ENCODE peak calls at places on chromosomes 13 and 19, in four cellular contexts. One of them, this sample, is unnamed.

GRCh38 chr13:26656919-26657318 is 99.4 kb downstream of the WASF3 start:
- DNase-seq in esophagus muscularis mucosa: no peak
- DNase-seq in suprapubic skin: no peak
- DNase-seq in breast epithelium: no peak
- DNase-seq in this sample: no peak

GRCh38 chr19:58330458-58330857 is 3.7 kb downstream of the ZSCAN22 start:
- DNase-seq in esophagus muscularis mucosa: no peak
- DNase-seq in suprapubic skin: no peak
- DNase-seq in breast epithelium: no peak
- DNase-seq in this sample: no peak

GRCh38 chr13:94860981-94861407 is 148.6 kb upstream of the SOX21 start:
- DNase-seq in esophagus muscularis mucosa: no peak
- DNase-seq in suprapubic skin: no peak
- DNase-seq in breast epithelium: no peak
- DNase-seq in this sample: peak; percentile 27

GRCh38 chr19:12400618-12401502 is at the start of gene ZNF799:
- DNase-seq in esophagus muscularis mucosa: peak; percentile 99
- DNase-seq in suprapubic skin: peak; percentile 99
- DNase-seq in breast epithelium: peak; percentile 96
- DNase-seq in this sample: peak; percentile 98

GRCh38 chr13:26619321-26619720 is 61.8 kb downstream of the WASF3 start:
- DNase-seq in esophagus muscularis mucosa: no peak
- DNase-seq in suprapubic skin: no peak
- DNase-seq in breast epithelium: no peak
- DNase-seq in this sample: no peak

GRCh38 chr19:14544977-14545715 is 15.8 kb downstream of the TECR start:
- DNase-seq in esophagus muscularis mucosa: no peak
- DNase-seq in suprapubic skin: peak; percentile 73
- DNase-seq in breast epithelium: no peak
- DNase-seq in this sample: no peak

GRCh38 chr13:101398920-101399319 is 17.4 kb downstream of the NALCN start:
- DNase-seq in esophagus muscularis mucosa: peak; percentile 34
- DNase-seq in suprapubic skin: no peak
- DNase-seq in breast epithelium: no peak
- DNase-seq in this sample: no peak

GRCh38 chr19:1566392-1567115 is 1.6 kb downstream of the MEX3D start:
- DNase-seq in esophagus muscularis mucosa: no peak
- DNase-seq in suprapubic skin: peak; percentile 76
- DNase-seq in breast epithelium: peak; percentile 72
- DNase-seq in this sample: no peak

GRCh38 chr19:40803170-40803856 is 4.3 kb downstream of the EGLN2 start:
- DNase-seq in esophagus muscularis mucosa: no peak
- DNase-seq in suprapubic skin: no peak
- DNase-seq in breast epithelium: no peak
- DNase-seq in this sample: no peak

GRCh38 chr19:45913874-45914830 is at the start of gene NANOS2:
- DNase-seq in esophagus muscularis mucosa: no peak
- DNase-seq in suprapubic skin: no peak
- DNase-seq in breast epithelium: no peak
- DNase-seq in this sample: no peak

GRCh38 chr13:25372275-25373081 is 704 bp downstream of the ATP8A2 start:
- DNase-seq in esophagus muscularis mucosa: no peak
- DNase-seq in suprapubic skin: no peak
- DNase-seq in breast epithelium: no peak
- DNase-seq in this sample: no peak

GRCh38 chr13:26017196-26017921 is 34.5 kb downstream of the SHISA2 start:
- DNase-seq in esophagus muscularis mucosa: no peak
- DNase-seq in suprapubic skin: no peak
- DNase-seq in breast epithelium: no peak
- DNase-seq in this sample: no peak

GRCh38 chr19:39428309-39429112 is 7.2 kb downstream of the RPS16 start:
- DNase-seq in esophagus muscularis mucosa: no peak
- DNase-seq in suprapubic skin: no peak
- DNase-seq in breast epithelium: no peak
- DNase-seq in this sample: no peak

GRCh38 chr19:17332677-17333581 is 1.7 kb downstream of the ANO8 start:
- DNase-seq in esophagus muscularis mucosa: no peak
- DNase-seq in suprapubic skin: peak; percentile 66
- DNase-seq in breast epithelium: no peak
- DNase-seq in this sample: no peak

GRCh38 chr13:97568850-97569249 is 134.9 kb downstream of the RAP2A start:
- DNase-seq in esophagus muscularis mucosa: no peak
- DNase-seq in suprapubic skin: no peak
- DNase-seq in breast epithelium: peak; percentile 21
- DNase-seq in this sample: no peak

GRCh38 chr19:29514525-29515232 is 11.1 kb upstream of the VSTM2B start:
- DNase-seq in esophagus muscularis mucosa: no peak
- DNase-seq in suprapubic skin: no peak
- DNase-seq in breast epithelium: no peak
- DNase-seq in this sample: no peak

GRCh38 chr19:10191347-10191746 is 3.4 kb downstream of the DNMT1 start:
- DNase-seq in esophagus muscularis mucosa: no peak
- DNase-seq in suprapubic skin: no peak
- DNase-seq in breast epithelium: peak; percentile 35
- DNase-seq in this sample: no peak

GRCh38 chr19:15260939-15261338 is 28.7 kb upstream of the EPHX3 start:
- DNase-seq in esophagus muscularis mucosa: no peak
- DNase-seq in suprapubic skin: no peak
- DNase-seq in breast epithelium: no peak
- DNase-seq in this sample: no peak

GRCh38 chr13:90068658-90069057 is 1278.8 kb upstream of the MIR17HG start:
- DNase-seq in esophagus muscularis mucosa: no peak
- DNase-seq in suprapubic skin: no peak
- DNase-seq in breast epithelium: no peak
- DNase-seq in this sample: peak; percentile 8

GRCh38 chr13:23651887-23652286 is 81.7 kb downstream of the TNFRSF19 start:
- DNase-seq in esophagus muscularis mucosa: no peak
- DNase-seq in suprapubic skin: no peak
- DNase-seq in breast epithelium: no peak
- DNase-seq in this sample: no peak

GRCh38 chr13:24032252-24032651 is 128.3 kb upstream of the SPATA13 start:
- DNase-seq in esophagus muscularis mucosa: no peak
- DNase-seq in suprapubic skin: no peak
- DNase-seq in breast epithelium: no peak
- DNase-seq in this sample: no peak

GRCh38 chr13:101649490-101650126 is 197.1 kb downstream of the ITGBL1 start:
- DNase-seq in esophagus muscularis mucosa: no peak
- DNase-seq in suprapubic skin: no peak
- DNase-seq in breast epithelium: no peak
- DNase-seq in this sample: no peak

GRCh38 chr19:43290568-43291359 is 21.4 kb upstream of the PSG9 start:
- DNase-seq in esophagus muscularis mucosa: peak; percentile 50
- DNase-seq in suprapubic skin: no peak
- DNase-seq in breast epithelium: no peak
- DNase-seq in this sample: no peak

GRCh38 chr13:51797664-51798488 is 6.1 kb downstream of the DHRS12 start:
- DNase-seq in esophagus muscularis mucosa: no peak
- DNase-seq in suprapubic skin: peak; percentile 62
- DNase-seq in breast epithelium: peak; percentile 80
- DNase-seq in this sample: no peak

GRCh38 chr13:50129923-50130685 is 114.9 kb downstream of the KCNRG start:
- DNase-seq in esophagus muscularis mucosa: peak; percentile 91
- DNase-seq in suprapubic skin: peak; percentile 81
- DNase-seq in breast epithelium: no peak
- DNase-seq in this sample: no peak

GRCh38 chr19:8221161-8221560 is 12.0 kb downstream of the CERS4 start:
- DNase-seq in esophagus muscularis mucosa: no peak
- DNase-seq in suprapubic skin: no peak
- DNase-seq in breast epithelium: peak; percentile 90
- DNase-seq in this sample: no peak

GRCh38 chr13:95156208-95156607 is 145.0 kb downstream of the ABCC4 start:
- DNase-seq in esophagus muscularis mucosa: no peak
- DNase-seq in suprapubic skin: no peak
- DNase-seq in breast epithelium: no peak
- DNase-seq in this sample: no peak

GRCh38 chr19:57633832-57634131 is 814 bp downstream of the ZNF211 start:
- DNase-seq in esophagus muscularis mucosa: no peak
- DNase-seq in suprapubic skin: no peak
- DNase-seq in breast epithelium: no peak
- DNase-seq in this sample: no peak

GRCh38 chr19:47813304-47813994 is 8.3 kb upstream of the CRX start:
- DNase-seq in esophagus muscularis mucosa: no peak
- DNase-seq in suprapubic skin: peak; percentile 76
- DNase-seq in breast epithelium: peak; percentile 28
- DNase-seq in this sample: peak; percentile 37

GRCh38 chr13:102018716-102019115 is 383.1 kb downstream of the FGF14 start:
- DNase-seq in esophagus muscularis mucosa: no peak
- DNase-seq in suprapubic skin: no peak
- DNase-seq in breast epithelium: no peak
- DNase-seq in this sample: no peak

DNA sequence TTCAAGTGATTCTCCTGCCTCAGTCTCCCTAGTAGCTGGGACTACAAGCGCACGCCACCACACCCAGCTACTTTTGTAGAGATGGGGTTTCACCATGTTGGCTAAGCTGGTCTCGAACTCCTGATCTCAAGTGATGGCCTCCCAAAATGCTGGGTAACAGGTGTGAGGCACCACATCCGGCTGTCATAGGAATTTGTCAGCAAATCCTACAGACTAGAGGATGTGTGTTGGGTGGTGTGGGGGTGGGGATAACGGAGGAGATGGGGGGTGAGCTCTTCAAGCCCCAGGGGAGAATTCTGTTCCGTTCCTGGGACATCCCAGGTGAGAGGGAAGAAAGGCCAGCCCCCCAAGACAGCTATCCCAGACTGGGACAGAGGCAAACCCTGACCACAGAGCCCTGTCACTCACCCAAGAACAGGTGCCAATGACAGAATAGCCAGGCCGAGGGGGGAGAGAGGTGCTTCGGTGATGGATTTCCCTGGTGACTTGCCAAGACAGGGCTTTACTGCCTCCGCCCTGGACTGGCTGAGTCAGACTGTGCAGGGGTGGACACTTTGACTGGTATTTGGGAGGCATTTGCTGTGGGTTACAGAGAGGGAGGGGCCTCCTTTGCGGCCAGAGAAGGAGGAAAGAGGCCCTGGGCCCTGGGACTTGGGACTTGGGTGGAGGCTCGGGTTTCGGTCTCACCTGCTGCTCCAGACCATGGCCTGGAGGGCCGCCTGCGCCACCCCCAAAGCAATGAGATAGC is 4.7 kb upstream of the EPS8L1 start:
- DNase-seq in esophagus muscularis mucosa: no peak
- DNase-seq in suprapubic skin: no peak
- DNase-seq in breast epithelium: peak; percentile 39
- DNase-seq in this sample: no peak
- H3K27ac ChIP-seq in esophagus muscularis mucosa: no peak overlapping the region
- H3K27ac ChIP-seq in suprapubic skin: no peak overlapping the region
- H3K27ac ChIP-seq in breast epithelium: peak overlapping the region; percentile 58
- H3K27ac ChIP-seq in this sample: no peak overlapping the region

DNA sequence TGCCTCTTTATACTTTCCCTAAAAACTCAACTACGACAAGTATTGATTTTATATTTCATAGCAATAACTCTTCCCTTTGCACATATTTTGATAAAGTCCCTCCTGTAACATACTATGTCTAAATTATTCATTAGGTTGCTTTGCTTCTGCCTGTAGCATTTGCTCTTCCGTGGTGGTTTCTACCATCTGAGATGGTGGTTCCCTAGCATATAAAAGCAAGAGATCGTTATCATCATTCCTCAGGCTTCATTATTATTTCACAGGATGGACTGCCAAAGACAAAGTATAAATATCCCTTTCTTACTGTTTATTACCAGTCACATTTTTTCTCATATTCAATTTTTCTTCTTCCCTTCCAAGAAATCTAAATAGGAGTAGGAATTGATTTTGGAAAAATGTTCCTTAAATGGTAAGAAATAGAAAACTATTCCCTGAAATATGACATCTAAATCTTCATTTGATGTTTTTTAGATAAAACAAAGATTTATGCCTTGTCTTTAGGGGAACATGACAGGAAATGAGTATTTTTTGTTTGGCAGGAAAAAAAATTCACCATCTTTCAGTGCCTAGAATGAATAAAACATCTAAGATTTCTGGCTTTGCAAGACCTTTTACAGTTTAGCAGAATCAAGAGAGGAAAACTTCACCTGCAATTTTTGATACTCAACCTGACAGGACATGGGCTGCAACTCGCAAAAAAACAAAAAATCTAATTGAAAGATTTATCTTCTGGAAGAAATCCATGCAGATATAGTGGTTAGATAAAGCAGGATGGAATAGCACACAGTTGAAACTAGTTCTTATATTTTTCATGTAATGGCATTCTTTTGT is 340.0 kb downstream of the SPRY2 start:
- DNase-seq in esophagus muscularis mucosa: no peak
- DNase-seq in suprapubic skin: no peak
- DNase-seq in breast epithelium: no peak
- DNase-seq in this sample: no peak
- TF ChIP-seq POLR2AphosphoS5 in esophagus muscularis mucosa: no peak
- TF ChIP-seq POLR2AphosphoS5 in suprapubic skin: no peak
- TF ChIP-seq POLR2AphosphoS5 in breast epithelium: no peak
- TF ChIP-seq POLR2AphosphoS5 in this sample: no peak

DNA sequence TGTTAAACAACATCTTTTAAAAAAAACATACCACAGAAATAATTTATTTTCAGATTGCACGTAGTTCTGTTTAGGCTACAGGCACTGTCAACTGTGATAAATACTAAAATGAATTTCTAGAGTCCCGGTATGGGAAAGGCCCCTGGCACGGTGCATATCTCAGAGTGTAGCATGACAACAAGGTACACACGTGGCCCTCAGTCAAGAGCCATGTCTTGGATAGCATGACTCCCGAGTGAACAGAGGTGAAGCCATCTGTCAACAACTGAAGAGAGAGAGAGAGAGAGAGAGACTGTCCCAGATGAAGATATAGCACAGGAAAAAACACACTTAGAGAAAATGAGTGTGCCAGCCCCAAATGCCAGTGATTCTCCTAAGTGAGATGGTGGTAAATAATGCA is 297.4 kb downstream of the MYO16 start:
- DNase-seq in esophagus muscularis mucosa: no peak
- DNase-seq in suprapubic skin: no peak
- DNase-seq in breast epithelium: no peak
- DNase-seq in this sample: no peak
- H3K27ac ChIP-seq in esophagus muscularis mucosa: no peak overlapping the region
- H3K27ac ChIP-seq in suprapubic skin: no peak overlapping the region
- H3K27ac ChIP-seq in breast epithelium: no peak overlapping the region
- H3K27ac ChIP-seq in this sample: no peak overlapping the region

GRCh38 chr19:2616741-2617392 is 85.6 kb downstream of the GNG7 start:
- DNase-seq in esophagus muscularis mucosa: no peak
- DNase-seq in suprapubic skin: no peak
- DNase-seq in breast epithelium: no peak
- DNase-seq in this sample: peak; percentile 80

GRCh38 chr19:2615782-2616181 is 86.7 kb downstream of the GNG7 start:
- DNase-seq in esophagus muscularis mucosa: no peak
- DNase-seq in suprapubic skin: no peak
- DNase-seq in breast epithelium: no peak
- DNase-seq in this sample: no peak

GRCh38 chr19:2619076-2619475 is 83.4 kb downstream of the GNG7 start:
- DNase-seq in esophagus muscularis mucosa: no peak
- DNase-seq in suprapubic skin: no peak
- DNase-seq in breast epithelium: no peak
- DNase-seq in this sample: no peak

GRCh38 chr19:2617393-2618165 is 84.9 kb downstream of the GNG7 start:
- DNase-seq in esophagus muscularis mucosa: no peak
- DNase-seq in suprapubic skin: no peak
- DNase-seq in breast epithelium: no peak
- DNase-seq in this sample: no peak

GRCh38 chr19:2618611-2619010 is 83.9 kb downstream of the GNG7 start:
- DNase-seq in esophagus muscularis mucosa: no peak
- DNase-seq in suprapubic skin: no peak
- DNase-seq in breast epithelium: peak; percentile 45
- DNase-seq in this sample: peak; percentile 94
- TF ChIP-seq POLR2AphosphoS5 in esophagus muscularis mucosa: peak; percentile 10
- TF ChIP-seq POLR2AphosphoS5 in suprapubic skin: no peak
- TF ChIP-seq POLR2AphosphoS5 in breast epithelium: no peak
- TF ChIP-seq POLR2AphosphoS5 in this sample: peak; percentile 79